ENCODE peak calls at places on chromosomes 11 and 22, in ten cellular contexts. E, K, U, O, P, I, V, Q, L and H are unnamed samples.

GRCh38 chr11:4054643-4055042 is 40.0 kb upstream of the RRM1 start:
- DNase-seq in E (no peak), K (no peak), U (no peak), O (no peak), P (no peak), I (no peak), V (no peak), Q (no peak), L (no peak), H (no peak)

GRCh38 chr11:130916238-130916855 is at the start of gene SNX19:
- DNase-seq in E (peak; percentile 88), K (peak; percentile 69), U (peak; percentile 93), O (peak; percentile 95), P (peak; percentile 91), I (peak; percentile 95), V (peak; percentile 94), Q (peak; percentile 95), L (peak; percentile 95), H (peak; percentile 90)

GRCh38 chr11:67344264-67344663 is 9.1 kb downstream of the POLD4 start:
- DNase-seq in E (no peak), K (no peak), U (no peak), O (no peak), P (no peak), I (no peak), V (no peak), Q (peak; percentile 9), L (no peak), H (no peak)

GRCh38 chr11:19196458-19196857 is 5.3 kb downstream of the CSRP3 start:
- DNase-seq in E (no peak), K (no peak), U (no peak), O (no peak), P (no peak), I (no peak), V (peak; percentile 81), Q (peak; percentile 59), L (no peak), H (peak; percentile 67)

GRCh38 chr22:44462246-44463015 is 35.6 kb downstream of the RTL6 start:
- DNase-seq in E (no peak), K (no peak), U (no peak), O (no peak), P (no peak), I (no peak), V (no peak), Q (no peak), L (peak; percentile 20), H (peak; percentile 42)

GRCh38 chr11:119935341-119935925 is 202.5 kb downstream of the TRIM29 start:
- DNase-seq in E (no peak), K (no peak), U (no peak), O (no peak), P (no peak), I (no peak), V (no peak), Q (no peak), L (no peak), H (no peak)

GRCh38 chr11:133318221-133318620 is 214.1 kb downstream of the OPCML start:
- DNase-seq in E (no peak), K (no peak), U (no peak), O (no peak), P (no peak), I (no peak), V (no peak), Q (no peak), L (no peak), H (no peak)

GRCh38 chr11:128195057-128195751 is 392.2 kb downstream of the ETS1 start:
- DNase-seq in E (no peak), K (no peak), U (no peak), O (no peak), P (no peak), I (no peak), V (no peak), Q (peak; percentile 14), L (no peak), H (no peak)

GRCh38 chr11:113884361-113884836 is 9.0 kb upstream of the USP28 start:
- DNase-seq in E (no peak), K (no peak), U (no peak), O (no peak), P (no peak), I (no peak), V (no peak), Q (no peak), L (no peak), H (no peak)

GRCh38 chr11:66880484-66881211 is 23.8 kb downstream of the LRFN4 start:
- DNase-seq in E (peak; percentile 58), K (no peak), U (peak; percentile 39), O (no peak), P (no peak), I (no peak), V (peak; percentile 67), Q (no peak), L (peak; percentile 75), H (no peak)

DNA sequence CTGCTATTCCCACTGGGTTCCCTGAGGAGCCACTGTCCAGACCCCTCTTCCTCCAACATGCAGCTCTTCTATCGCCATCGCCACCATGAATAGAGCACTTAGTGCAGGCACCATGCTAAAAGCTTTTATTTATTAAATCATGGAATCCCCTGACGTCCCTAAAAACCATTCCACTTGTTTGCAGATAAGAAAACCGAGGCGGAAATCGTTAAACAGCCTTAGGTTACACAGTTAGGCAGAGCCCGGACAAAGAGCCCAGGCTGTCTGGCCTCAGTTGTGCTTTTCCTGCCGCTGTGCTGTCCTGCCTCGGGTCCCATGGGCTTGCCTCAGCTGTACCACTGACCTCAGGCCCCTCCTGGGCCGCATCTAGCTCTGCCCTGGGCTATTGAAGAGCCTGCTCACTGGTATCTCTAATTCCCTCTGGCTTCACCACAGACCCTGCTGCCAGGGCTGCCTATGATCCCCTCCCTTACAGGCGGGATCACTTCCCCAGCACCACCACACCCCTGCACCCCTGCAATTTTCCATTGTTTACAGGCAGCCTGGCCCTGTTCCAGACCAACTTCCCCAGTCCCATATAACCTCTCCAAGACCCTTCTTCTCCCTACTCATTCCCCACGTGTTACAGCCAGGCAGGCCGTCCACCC is 13.0 kb upstream of the TUB start:
- DNase-seq in E (no peak), K (no peak), U (no peak), O (no peak), P (no peak), I (no peak), V (no peak), Q (no peak), L (peak; percentile 21), H (peak; percentile 58)
- H3K4me1 ChIP-seq in E (no peaks in the 10 kb centered on the region), K (peaks cover 15% of the 10 kb centered on the region), U (peaks cover 10% of the 10 kb centered on the region), O (no peaks in the 10 kb centered on the region), P (peaks cover 8% of the 10 kb centered on the region), I (peaks cover 12% of the 10 kb centered on the region), V (peaks cover 65% of the 10 kb centered on the region), Q (no peaks in the 10 kb centered on the region), L (peaks cover 14% of the 10 kb centered on the region), H (peaks cover 35% of the 10 kb centered on the region)

DNA sequence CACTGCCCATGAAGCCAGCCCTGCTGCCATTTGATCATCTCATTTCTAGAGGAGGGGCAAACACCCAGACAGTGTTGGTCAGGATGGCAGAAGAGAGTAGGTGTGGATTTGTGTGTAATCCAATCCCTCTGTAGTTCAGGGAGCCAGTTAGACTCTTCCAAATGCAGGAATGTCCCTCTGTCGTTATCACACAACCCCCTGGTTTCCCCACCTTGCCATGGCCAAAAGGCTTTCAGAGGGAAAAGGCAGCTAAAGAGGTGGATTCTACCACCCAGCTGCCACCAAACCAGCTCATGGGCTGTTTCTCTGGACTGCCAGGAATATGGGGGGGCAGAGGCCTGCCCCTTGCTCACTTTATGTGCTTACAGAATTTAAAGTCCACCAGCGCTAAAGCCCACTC is 18.0 kb downstream of the TSKU start:
- DNase-seq in E (peak; percentile 3), K (no peak), U (no peak), O (no peak), P (no peak), I (no peak), V (no peak), Q (no peak), L (no peak), H (peak; percentile 50)
- H3K4me1 ChIP-seq in E (peaks cover 19% of the 10 kb centered on the region), K (peaks cover 10% of the 10 kb centered on the region), U (peaks cover 55% of the 10 kb centered on the region), O (peaks cover 6% of the 10 kb centered on the region), P (peaks cover 11% of the 10 kb centered on the region), I (no peaks in the 10 kb centered on the region), V (peaks cover 14% of the 10 kb centered on the region), Q (peaks cover 8% of the 10 kb centered on the region), L (peaks cover 60% of the 10 kb centered on the region), H (no peaks in the 10 kb centered on the region)

GRCh38 chr11:75342966-75343870 is 8.2 kb downstream of the ARRB1 start:
- DNase-seq in E (peak; percentile 66), K (no peak), U (peak; percentile 95), O (peak; percentile 84), P (peak; percentile 87), I (no peak), V (peak; percentile 25), Q (peak; percentile 67), L (peak; percentile 86), H (no peak)

GRCh38 chr11:75344761-75345454 is 6.6 kb downstream of the ARRB1 start:
- DNase-seq in E (no peak), K (no peak), U (no peak), O (no peak), P (no peak), I (no peak), V (peak; percentile 25), Q (no peak), L (no peak), H (no peak)

GRCh38 chr11:75342231-75342918 is 9.1 kb downstream of the ARRB1 start:
- DNase-seq in E (no peak), K (no peak), U (no peak), O (no peak), P (no peak), I (no peak), V (peak; percentile 21), Q (no peak), L (no peak), H (no peak)

GRCh38 chr11:75345455-75346224 is 5.8 kb downstream of the ARRB1 start:
- DNase-seq in E (no peak), K (no peak), U (no peak), O (no peak), P (no peak), I (no peak), V (peak; percentile 19), Q (no peak), L (no peak), H (no peak)

DNA sequence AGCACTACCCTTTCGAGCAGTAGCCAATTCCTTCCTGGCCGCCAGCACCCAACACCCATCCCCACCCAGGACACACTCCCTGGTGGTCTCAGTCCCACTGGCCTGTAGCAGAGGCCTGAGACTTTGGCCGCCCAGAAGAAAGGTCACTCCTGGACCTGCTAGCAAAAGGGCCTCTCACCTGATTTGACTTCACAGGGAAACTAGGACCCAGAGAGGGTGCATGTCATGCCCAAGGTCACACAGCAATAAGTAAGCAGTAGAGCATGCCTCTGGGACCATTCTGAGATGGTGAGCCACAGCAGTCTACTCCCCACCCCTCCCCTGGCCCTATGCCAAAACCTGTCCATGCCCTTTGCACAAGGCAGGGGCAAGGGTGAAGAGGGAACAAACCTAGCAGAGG is 7.3 kb downstream of the ARRB1 start:
- DNase-seq in E (no peak), K (no peak), U (no peak), O (no peak), P (no peak), I (no peak), V (peak; percentile 24), Q (no peak), L (no peak), H (no peak)
- H3K4me1 ChIP-seq in E (peaks cover 73% of the 10 kb centered on the region), K (peaks cover 52% of the 10 kb centered on the region), U (peaks cover 87% of the 10 kb centered on the region), O (peaks cover 62% of the 10 kb centered on the region), P (peaks cover 81% of the 10 kb centered on the region), I (peaks cover 34% of the 10 kb centered on the region), V (peaks cover 96% of the 10 kb centered on the region), Q (peaks cover 96% of the 10 kb centered on the region), L (peaks cover 100% of the 10 kb centered on the region), H (peaks cover 100% of the 10 kb centered on the region)

GRCh38 chr22:30325065-30325720 is 1.5 kb downstream of the TBC1D10A start:
- DNase-seq in E (peak; percentile 76), K (no peak), U (peak; percentile 47), O (no peak), P (peak; percentile 45), I (peak; percentile 38), V (peak; percentile 56), Q (peak; percentile 81), L (peak; percentile 48), H (peak; percentile 84)
- H3K4me1 ChIP-seq in E (peaks cover 18% of the 10 kb centered on the region), K (peaks cover 39% of the 10 kb centered on the region), U (peaks cover 56% of the 10 kb centered on the region), O (no peaks in the 10 kb centered on the region), P (peaks cover 24% of the 10 kb centered on the region), I (peaks cover 23% of the 10 kb centered on the region), V (peaks cover 60% of the 10 kb centered on the region), Q (peaks cover 37% of the 10 kb centered on the region), L (peaks cover 55% of the 10 kb centered on the region), H (peaks cover 63% of the 10 kb centered on the region)